ENCODE peak calls at places on chromosomes 3 and 15, in seven cellular contexts. E is thoracic aorta, P is upper lobe of right lung, O is right lobe of liver, Q is colonic mucosa, K is prostate gland, V is IMR-90. W is an unnamed sample. For H3K4me1, the result is how much of the 10 kb centered on the place peaks cover.

GRCh38 chr3:31968927-31969418 is 12.1 kb downstream of the OSBPL10 start:
- DNase-seq in E (peak), P (no peak), O (no peak), Q (peak), K (peak), V (peak), W (peak)

GRCh38 chr15:41115088-41115651 is 910 bp downstream of the INO80 start:
- DNase-seq in E (no peak), P (no peak), O (no peak), Q (no peak), K (no peak), V (peak), W (no peak)

GRCh38 chr15:77748078-77749064 is 115.7 kb upstream of the LINGO1 start:
- DNase-seq in E (no peak), P (no peak), O (no peak), Q (peak), K (no peak), V (no peak), W (no peak)

GRCh38 chr3:135444058-135444457 is 521.5 kb upstream of the PPP2R3A start:
- DNase-seq in E (no peak), P (no peak), O (no peak), Q (no peak), K (no peak), V (no peak), W (no peak)

GRCh38 chr3:190862209-190863118 is at the start of gene GMNC:
- DNase-seq in E (peak), P (peak), O (peak), Q (peak), K (peak), V (peak), W (peak)

GRCh38 chr3:106251160-106251892 is 382.5 kb upstream of the CBLB start:
- DNase-seq in E (no peak), P (no peak), O (peak), Q (no peak), K (no peak), V (no peak), W (no peak)

GRCh38 chr15:75201609-75202250 is at the start of gene C15orf39:
- DNase-seq in E (no peak), P (peak), O (peak), Q (peak), K (peak), V (peak), W (peak)

GRCh38 chr15:29115093-29115991 is 154.3 kb downstream of the NSMCE3 start:
- DNase-seq in E (no peak), P (no peak), O (no peak), Q (no peak), K (no peak), V (no peak), W (no peak)

GRCh38 chr3:185732782-185733181 is 92.1 kb downstream of the IGF2BP2 start:
- DNase-seq in E (no peak), P (no peak), O (no peak), Q (no peak), K (no peak), V (peak), W (no peak)

DNA sequence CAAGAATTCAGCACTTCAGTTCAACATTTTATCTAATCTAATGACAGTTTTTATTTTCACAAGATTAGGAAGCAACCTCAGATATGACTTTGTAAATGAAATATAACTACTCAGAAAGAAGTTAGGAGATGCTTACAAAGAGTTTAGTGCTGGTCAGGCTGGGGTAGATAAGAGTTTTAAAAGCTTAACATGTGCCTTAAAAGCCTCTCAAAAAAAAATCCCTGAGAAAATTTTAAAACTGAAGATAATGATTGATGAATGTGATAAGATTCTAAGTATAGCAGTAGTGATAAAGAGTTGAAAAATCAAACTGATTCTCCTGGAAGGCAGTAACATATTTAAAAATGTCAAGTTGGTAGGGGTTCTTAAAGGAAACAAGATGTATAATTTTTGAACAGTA is 478.2 kb downstream of the NLGN1 start:
- DNase-seq in E (no peak), P (no peak), O (no peak), Q (no peak), K (no peak), V (no peak), W (no peak)
- H3K27ac ChIP-seq in E (no peak), P (no peak), O (no peak), Q (no peak), K (no peak), V (no peak), W (no peak)

GRCh38 chr3:111903067-111903511 is 44.0 kb downstream of the PHLDB2 start:
- DNase-seq in E (no peak), P (no peak), O (no peak), Q (no peak), K (no peak), V (peak), W (no peak)

GRCh38 chr3:111910806-111911205 is 51.7 kb downstream of the PHLDB2 start:
- DNase-seq in E (no peak), P (no peak), O (no peak), Q (no peak), K (no peak), V (peak), W (no peak)

GRCh38 chr3:111906667-111907066 is 47.6 kb downstream of the PHLDB2 start:
- DNase-seq in E (no peak), P (no peak), O (no peak), Q (no peak), K (no peak), V (peak), W (no peak)

GRCh38 chr3:111904376-111905241 is 45.5 kb downstream of the PHLDB2 start:
- DNase-seq in E (no peak), P (no peak), O (no peak), Q (no peak), K (no peak), V (peak), W (no peak)

GRCh38 chr3:111907151-111907550 is 48.1 kb downstream of the PHLDB2 start:
- DNase-seq in E (no peak), P (no peak), O (no peak), Q (no peak), K (no peak), V (no peak), W (no peak)
- TF ChIP-seq CTCF in E (no peak), P (no peak), O (no peak), Q (no peak), K (no peak), V (no peak), W (no peak)

GRCh38 chr3:71397046-71397445 is 186.5 kb downstream of the FOXP1 start:
- DNase-seq in E (no peak), P (no peak), O (no peak), Q (peak), K (no peak), V (peak), W (no peak)

GRCh38 chr3:71395927-71396695 is 187.4 kb downstream of the FOXP1 start:
- DNase-seq in E (no peak), P (no peak), O (no peak), Q (no peak), K (no peak), V (peak), W (no peak)

GRCh38 chr3:71393093-71393492 is 190.4 kb downstream of the FOXP1 start:
- DNase-seq in E (no peak), P (no peak), O (no peak), Q (no peak), K (no peak), V (peak), W (no peak)

GRCh38 chr3:71393745-71394144 is 189.8 kb downstream of the FOXP1 start:
- DNase-seq in E (no peak), P (no peak), O (no peak), Q (no peak), K (no peak), V (no peak), W (no peak)

GRCh38 chr3:71395470-71395869 is 188.1 kb downstream of the FOXP1 start:
- DNase-seq in E (no peak), P (no peak), O (no peak), Q (no peak), K (peak), V (no peak), W (no peak)
- H3K4me1 ChIP-seq in E (under half), P (under half), O (under half), Q (under half), K (under half), V (under half), W (half or more)

GRCh38 chr3:71305246-71306206 is 278.0 kb downstream of the FOXP1 start:
- DNase-seq in E (no peak), P (no peak), O (peak), Q (peak), K (peak), V (peak), W (no peak)
- H3K27ac ChIP-seq in E (peak), P (peak), O (peak), Q (peak), K (peak), V (peak), W (peak)

GRCh38 chr15:72341361-72341760 is 21.4 kb upstream of the CELF6 start:
- DNase-seq in E (no peak), P (no peak), O (no peak), Q (no peak), K (no peak), V (no peak), W (no peak)
- TF ChIP-seq CTCF in E (no peak), P (no peak), O (no peak), Q (no peak), K (no peak), V (peak), W (no peak)

GRCh38 chr3:188296761-188297689 is 143.1 kb downstream of the LPP start:
- DNase-seq in E (no peak), P (no peak), O (no peak), Q (peak), K (no peak), V (peak), W (no peak)

GRCh38 chr3:188301147-188301546 is 147.2 kb downstream of the LPP start:
- DNase-seq in E (no peak), P (no peak), O (no peak), Q (no peak), K (no peak), V (no peak), W (no peak)

GRCh38 chr3:188299713-188300112 is 145.8 kb downstream of the LPP start:
- DNase-seq in E (no peak), P (no peak), O (no peak), Q (no peak), K (no peak), V (no peak), W (no peak)

GRCh38 chr3:188298585-188298984 is 144.6 kb downstream of the LPP start:
- DNase-seq in E (no peak), P (no peak), O (no peak), Q (peak), K (no peak), V (no peak), W (no peak)

GRCh38 chr3:188299068-188299467 is 145.1 kb downstream of the LPP start:
- DNase-seq in E (no peak), P (no peak), O (no peak), Q (no peak), K (no peak), V (no peak), W (no peak)
- H3K4me1 ChIP-seq in E (half or more), P (under half), O (half or more), Q (under half), K (under half), V (under half), W (half or more)

GRCh38 chr3:49362579-49362978 is 4.4 kb upstream of the GPX1 start:
- DNase-seq in E (no peak), P (no peak), O (no peak), Q (no peak), K (no peak), V (peak), W (no peak)
- H3K27ac ChIP-seq in E (no peak), P (no peak), O (no peak), Q (no peak), K (no peak), V (peak), W (no peak)